ENCODE peak calls at places on chromosomes 12 and 14, in ten cellular contexts. J, A, Z, B, G, Q, L, T, W and H are unnamed samples.

GRCh38 chr12:65442418-65442817 is 163.9 kb downstream of the MSRB3 start:
- DNase-seq in J (no peak), A (no peak), Z (no peak), B (no peak), G (no peak), Q (no peak), L (no peak), T (no peak), W (no peak), H (no peak)

GRCh38 chr12:2240984-2241383 is 188.2 kb downstream of the CACNA1C start:
- DNase-seq in J (no peak), A (no peak), Z (no peak), B (no peak), G (no peak), Q (no peak), L (no peak), T (no peak), W (no peak), H (no peak)

GRCh38 chr12:26523708-26524150 is 309.3 kb downstream of the ITPR2 start:
- DNase-seq in J (peak; percentile 94), A (peak; percentile 77), Z (peak; percentile 82), B (peak; percentile 93), G (no peak), Q (peak; percentile 91), L (peak; percentile 85), T (no peak), W (no peak), H (peak; percentile 91)

GRCh38 chr12:19186722-19187661 is 57.5 kb downstream of the PLEKHA5 start:
- DNase-seq in J (no peak), A (no peak), Z (no peak), B (peak; percentile 48), G (peak; percentile 35), Q (peak; percentile 36), L (no peak), T (peak; percentile 30), W (peak; percentile 45), H (no peak)

GRCh38 chr14:103916636-103917262 is 11.5 kb upstream of the TDRD9 start:
- DNase-seq in J (no peak), A (no peak), Z (no peak), B (peak; percentile 50), G (no peak), Q (peak; percentile 35), L (no peak), T (no peak), W (no peak), H (no peak)

GRCh38 chr14:90530523-90530922 is 133.7 kb downstream of the CALM1 start:
- DNase-seq in J (no peak), A (no peak), Z (no peak), B (no peak), G (no peak), Q (no peak), L (no peak), T (no peak), W (no peak), H (no peak)

GRCh38 chr14:89842852-89843251 is 111.7 kb downstream of the EFCAB11 start:
- DNase-seq in J (no peak), A (no peak), Z (no peak), B (no peak), G (no peak), Q (no peak), L (no peak), T (no peak), W (peak; percentile 15), H (no peak)

GRCh38 chr14:31320216-31320615 is 100.1 kb downstream of the HEATR5A start:
- DNase-seq in J (no peak), A (peak; percentile 58), Z (peak; percentile 62), B (no peak), G (no peak), Q (no peak), L (peak; percentile 65), T (no peak), W (no peak), H (no peak)

GRCh38 chr14:61528591-61529021 is 166.7 kb upstream of the HIF1A start:
- DNase-seq in J (no peak), A (no peak), Z (no peak), B (peak; percentile 97), G (no peak), Q (peak; percentile 96), L (no peak), T (no peak), W (no peak), H (no peak)

GRCh38 chr12:1362143-1362542 is 232.2 kb downstream of the FBXL14 start:
- DNase-seq in J (no peak), A (no peak), Z (no peak), B (no peak), G (no peak), Q (no peak), L (no peak), T (no peak), W (no peak), H (no peak)

GRCh38 chr14:101865288-101865687 is 99.1 kb upstream of the DYNC1H1 start:
- DNase-seq in J (no peak), A (no peak), Z (no peak), B (peak; percentile 35), G (no peak), Q (peak; percentile 32), L (no peak), T (no peak), W (no peak), H (no peak)

GRCh38 chr14:98798099-98798498 is 473.9 kb downstream of the BCL11B start:
- DNase-seq in J (no peak), A (no peak), Z (no peak), B (no peak), G (no peak), Q (no peak), L (no peak), T (no peak), W (no peak), H (no peak)

GRCh38 chr12:28872654-28873268 is 276.3 kb upstream of the FAR2 start:
- DNase-seq in J (no peak), A (peak; percentile 10), Z (no peak), B (peak; percentile 62), G (peak; percentile 48), Q (peak; percentile 44), L (no peak), T (peak; percentile 48), W (peak; percentile 21), H (no peak)

GRCh38 chr14:65471038-65471878 is 58.7 kb downstream of the FUT8 start:
- DNase-seq in J (no peak), A (no peak), Z (no peak), B (no peak), G (no peak), Q (no peak), L (no peak), T (no peak), W (no peak), H (no peak)

GRCh38 chr14:77024171-77024627 is 4.3 kb downstream of the IRF2BPL start:
- DNase-seq in J (no peak), A (no peak), Z (peak; percentile 42), B (peak; percentile 58), G (no peak), Q (peak; percentile 41), L (no peak), T (no peak), W (peak; percentile 66), H (peak; percentile 57)

GRCh38 chr14:101979666-101980065 is 15.3 kb downstream of the DYNC1H1 start:
- DNase-seq in J (no peak), A (no peak), Z (no peak), B (peak; percentile 26), G (no peak), Q (no peak), L (no peak), T (no peak), W (no peak), H (no peak)

GRCh38 chr14:92224348-92224954 is 98.5 kb upstream of the SLC24A4 start:
- DNase-seq in J (no peak), A (no peak), Z (no peak), B (no peak), G (no peak), Q (no peak), L (no peak), T (no peak), W (no peak), H (no peak)

GRCh38 chr12:42504049-42504448 is 85.5 kb downstream of the PRICKLE1 start:
- DNase-seq in J (no peak), A (no peak), Z (no peak), B (peak; percentile 53), G (no peak), Q (peak; percentile 41), L (no peak), T (no peak), W (no peak), H (no peak)

GRCh38 chr12:23921099-23921846 is 28.2 kb downstream of the SOX5 start:
- DNase-seq in J (no peak), A (no peak), Z (no peak), B (peak; percentile 41), G (no peak), Q (peak; percentile 28), L (no peak), T (no peak), W (no peak), H (no peak)

GRCh38 chr14:53537421-53538315 is 384.5 kb upstream of the DDHD1 start:
- DNase-seq in J (no peak), A (no peak), Z (no peak), B (no peak), G (no peak), Q (no peak), L (no peak), T (no peak), W (no peak), H (no peak)
- TF ChIP-seq CTCF in J (no peak), A (no peak), Z (no peak), B (peak; percentile 10), G (no peak), Q (no peak), L (no peak), T (no peak), W (no peak), H (no peak)

GRCh38 chr12:31931796-31932715 is 27.2 kb upstream of the RESF1 start:
- DNase-seq in J (no peak), A (no peak), Z (no peak), B (no peak), G (no peak), Q (no peak), L (no peak), T (no peak), W (no peak), H (no peak)
- H3K4me1 ChIP-seq in J (no peaks in the 10 kb centered on the region), A (no peaks in the 10 kb centered on the region), Z (no peaks in the 10 kb centered on the region), B (no peaks in the 10 kb centered on the region), G (no peaks in the 10 kb centered on the region), Q (no peaks in the 10 kb centered on the region), L (no peaks in the 10 kb centered on the region), T (no peaks in the 10 kb centered on the region), W (no peaks in the 10 kb centered on the region), H (no peaks in the 10 kb centered on the region)

DNA sequence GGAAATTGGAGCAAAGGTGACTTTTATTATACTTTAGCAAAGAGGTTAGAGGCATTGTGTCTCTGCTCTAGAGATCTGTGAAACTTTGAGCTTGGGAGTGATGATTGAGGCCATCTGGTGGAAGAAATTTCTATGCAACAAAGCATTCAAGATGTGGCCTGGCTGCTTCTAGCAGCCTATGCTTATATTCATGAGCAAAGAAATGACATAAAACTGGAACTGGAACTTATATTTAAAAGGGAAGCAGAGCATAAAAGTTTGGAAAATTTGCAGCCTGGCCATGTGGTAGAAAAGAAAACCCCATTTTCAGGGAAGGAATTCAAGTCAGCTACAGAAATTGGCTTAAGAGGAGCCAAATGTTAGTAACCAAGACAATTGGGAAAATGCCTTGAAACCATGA is 70.4 kb downstream of the SDR9C7 start:
- DNase-seq in J (no peak), A (no peak), Z (no peak), B (no peak), G (no peak), Q (no peak), L (no peak), T (no peak), W (no peak), H (no peak)
- H3K9me3 ChIP-seq in J (no peaks in the 10 kb centered on the region), A (peaks cover 59% of the 10 kb centered on the region), Z (peaks cover 79% of the 10 kb centered on the region), B (no peaks in the 10 kb centered on the region), G (peaks cover 33% of the 10 kb centered on the region), Q (peaks cover 6% of the 10 kb centered on the region), L (peaks cover 35% of the 10 kb centered on the region), T (peaks cover 58% of the 10 kb centered on the region), W (peaks cover 63% of the 10 kb centered on the region), H (peaks cover 28% of the 10 kb centered on the region)

GRCh38 chr12:108237272-108237671 is 101.8 kb downstream of the CMKLR1 start:
- DNase-seq in J (no peak), A (no peak), Z (no peak), B (no peak), G (no peak), Q (no peak), L (no peak), T (no peak), W (peak; percentile 7), H (no peak)
- TF ChIP-seq CTCF in J (no peak), A (no peak), Z (no peak), B (no peak), G (peak; percentile 70), Q (no peak), L (no peak), T (no peak), W (peak; percentile 49), H (no peak)